ENCODE peak calls at places on chromosomes 3 and 15, in eight cellular contexts. Z is tibial nerve; E is amniotic epithelial cell; O is cardiac fibroblast; R is activated naive CD4-positive, alpha-beta T cell treated with Interleukin-2 at 50 U/mL for 16 hours; B is T-helper 9 cell; Y is stimulated activated CD8-positive, alpha-beta memory T cell treated with anti-CD3 and anti-CD28 coated beads, Interleukin-4, amount 100 ng/mL, for 1 hour; W is suprapubic skin. V is an unnamed sample.

GRCh38 chr3:104750581-104750980 is 616.1 kb upstream of the ALCAM start:
- DNase-seq in Z (no peak), E (no peak), Y (no peak), B (no peak), O (no peak), R (no peak), W (no peak), V (no peak)

GRCh38 chr15:81338422-81339007 is 14.6 kb upstream of the STARD5 start:
- DNase-seq in Y (no peak), R (no peak), Z (peak), E (peak), W (no peak), B (no peak), O (peak), V (no peak)

GRCh38 chr15:70269991-70270751 is 172.5 kb upstream of the TLE3 start:
- DNase-seq in R (no peak), E (no peak), W (no peak), Z (no peak), Y (no peak), O (peak), B (no peak), V (no peak)

GRCh38 chr15:88649286-88649733 is 10.5 kb downstream of the ISG20 start:
- DNase-seq in E (peak), Z (peak), O (peak), Y (no peak), W (peak), R (peak), B (peak), V (peak)

GRCh38 chr15:85581495-85581894 is 201.1 kb downstream of the AKAP13 start:
- DNase-seq in W (no peak), Y (no peak), B (peak), E (no peak), R (peak), Z (no peak), O (peak), V (peak)

GRCh38 chr15:66096711-66097058 is 156.9 kb downstream of the MEGF11 start:
- DNase-seq in O (no peak), Y (no peak), Z (no peak), E (no peak), R (no peak), B (no peak), W (no peak), V (no peak)

GRCh38 chr3:58383476-58383875 is 50.2 kb downstream of the PDHB start:
- DNase-seq in R (no peak), B (no peak), W (no peak), Y (no peak), Z (no peak), O (peak), E (peak), V (no peak)

GRCh38 chr3:179663093-179663492 is 10.3 kb downstream of the USP13 start:
- DNase-seq in E (no peak), W (no peak), Y (no peak), O (no peak), Z (no peak), R (no peak), B (no peak), V (no peak)

GRCh38 chr15:49044761-49045571 is 1.3 kb downstream of the SECISBP2L start:
- DNase-seq in W (no peak), O (peak), E (peak), Y (no peak), B (no peak), Z (no peak), R (no peak), V (no peak)

GRCh38 chr15:83733206-83733605 is 79.3 kb downstream of the ADAMTSL3 start:
- DNase-seq in E (peak), B (no peak), Z (no peak), R (no peak), W (no peak), Y (no peak), O (peak), V (no peak)

GRCh38 chr15:31554261-31554660 is 227.6 kb downstream of the KLF13 start:
- DNase-seq in R (no peak), Z (no peak), B (no peak), E (peak), W (no peak), Y (no peak), O (peak), V (no peak)

GRCh38 chr3:151101270-151101954 is 15.9 kb downstream of the MED12L start:
- DNase-seq in B (no peak), W (no peak), R (no peak), E (no peak), O (no peak), Z (no peak), Y (no peak), V (no peak)

GRCh38 chr15:70770863-70771262 is 7.5 kb upstream of the UACA start:
- DNase-seq in Z (no peak), W (no peak), E (no peak), B (no peak), O (peak), R (no peak), Y (no peak), V (no peak)

GRCh38 chr3:65953301-65953812 is 85.4 kb downstream of the MAGI1 start:
- DNase-seq in Z (no peak), R (no peak), B (no peak), O (no peak), E (peak), W (no peak), Y (no peak), V (no peak)

GRCh38 chr3:107956991-107957467 is 133.8 kb downstream of the CD47 start:
- DNase-seq in E (peak), O (peak), B (no peak), R (no peak), Z (peak), W (peak), Y (no peak), V (no peak)

GRCh38 chr15:78968539-78969271 is 23.9 kb upstream of the CTSH start:
- DNase-seq in B (no peak), O (no peak), Y (no peak), Z (no peak), W (no peak), E (no peak), R (no peak), V (no peak)

GRCh38 chr3:71070497-71071465 is 512.7 kb downstream of the FOXP1 start:
- DNase-seq in W (no peak), Z (no peak), E (peak), O (no peak), Y (no peak), R (no peak), B (no peak), V (no peak)

GRCh38 chr3:64445318-64446300 is 220.3 kb upstream of the PRICKLE2 start:
- DNase-seq in O (no peak), B (no peak), Y (no peak), E (no peak), W (no peak), R (no peak), Z (no peak), V (no peak)

GRCh38 chr3:87069963-87070362 is 79.0 kb upstream of the VGLL3 start:
- DNase-seq in O (no peak), B (no peak), Y (no peak), W (no peak), E (peak), R (no peak), Z (no peak), V (no peak)

GRCh38 chr3:120495809-120496208 is 45.0 kb upstream of the FSTL1 start:
- DNase-seq in W (no peak), E (no peak), B (no peak), Y (no peak), R (no peak), Z (no peak), O (peak), V (no peak)

GRCh38 chr3:158731938-158732855 is at the start of gene RARRES1:
- DNase-seq in R (peak), Z (peak), Y (no peak), W (peak), B (no peak), E (peak), O (peak), V (no peak)

GRCh38 chr3:35778201-35778600 is 138.9 kb downstream of the ARPP21 start:
- DNase-seq in E (no peak), W (no peak), Y (no peak), R (no peak), B (no peak), O (no peak), Z (no peak), V (no peak)

GRCh38 chr3:181326637-181327223 is 337.2 kb upstream of the DNAJC19 start:
- DNase-seq in E (peak), W (no peak), B (no peak), Z (no peak), O (peak), R (no peak), Y (no peak), V (no peak)

GRCh38 chr15:87033056-87033455 is 953.4 kb downstream of the AGBL1 start:
- DNase-seq in W (no peak), Z (no peak), E (peak), Y (no peak), R (no peak), B (no peak), O (peak), V (no peak)

GRCh38 chr15:80208758-80209734 is 43.0 kb downstream of the CTXND1 start:
- DNase-seq in E (no peak), B (no peak), Z (no peak), O (no peak), R (no peak), Y (no peak), W (no peak), V (no peak)

GRCh38 chr3:96070682-96071081 is 743.7 kb upstream of the EPHA6 start:
- DNase-seq in W (no peak), E (peak), R (no peak), B (no peak), Y (no peak), O (peak), Z (no peak), V (no peak)

GRCh38 chr3:11948331-11948730 is 55.9 kb upstream of the SYN2 start:
- DNase-seq in B (no peak), E (no peak), W (no peak), Y (no peak), O (no peak), R (no peak), Z (no peak), V (no peak)

GRCh38 chr3:32421991-32422859 is 30.6 kb downstream of the CMTM7 start:
- DNase-seq in W (peak), E (peak), R (no peak), Y (no peak), Z (peak), O (peak), B (no peak), V (no peak)

GRCh38 chr3:196528639-196529233 is 13.6 kb upstream of the SMCO1 start:
- DNase-seq in R (peak), Z (no peak), W (no peak), Y (peak), O (peak), B (peak), E (peak), V (peak)

GRCh38 chr15:83565553-83566159 is 88.3 kb upstream of the ADAMTSL3 start:
- DNase-seq in R (no peak), E (no peak), Z (no peak), O (peak), W (no peak), B (no peak), Y (no peak), V (no peak)

V was measured in T-helper 17 cell.